ENCODE peak calls at places on chromosome 13, in five cellular contexts. E, X, P, O and F are unnamed samples.

GRCh38 chr13:97743946-97744345 is 209.5 kb upstream of the IPO5 start:
- DNase-seq in E (no peak), X (no peak), P (no peak), O (no peak), F (no peak)

GRCh38 chr13:107865643-107866006 is 349.7 kb downstream of the LIG4 start:
- DNase-seq in E (no peak), X (no peak), P (no peak), O (no peak), F (no peak)

GRCh38 chr13:34751492-34751891 is 190.6 kb upstream of the NBEA start:
- DNase-seq in E (no peak), X (no peak), P (no peak), O (peak), F (no peak)

GRCh38 chr13:110874508-110874960 is 40.3 kb downstream of the ANKRD10 start:
- DNase-seq in E (peak), X (peak), P (peak), O (no peak), F (peak)

GRCh38 chr13:27658569-27658968 is 36.9 kb downstream of the POLR1D start:
- DNase-seq in E (no peak), X (no peak), P (no peak), O (no peak), F (no peak)

GRCh38 chr13:110132178-110132975 is 174.6 kb downstream of the COL4A1 start:
- DNase-seq in E (no peak), X (no peak), P (no peak), O (no peak), F (peak)

GRCh38 chr13:81771948-81772347 is 1431.0 kb upstream of the SPRY2 start:
- DNase-seq in E (no peak), X (no peak), P (no peak), O (no peak), F (no peak)

GRCh38 chr13:94181461-94182107 is 297.9 kb downstream of the DCT start:
- DNase-seq in E (no peak), X (no peak), P (peak), O (no peak), F (no peak)

GRCh38 chr13:36130542-36131214 is 504 bp downstream of the DCLK1 start:
- DNase-seq in E (no peak), X (no peak), P (no peak), O (no peak), F (peak)

GRCh38 chr13:66634384-66634783 is 595.8 kb downstream of the PCDH9 start:
- DNase-seq in E (no peak), X (no peak), P (no peak), O (no peak), F (no peak)

GRCh38 chr13:98533912-98534311 is 43.0 kb downstream of the STK24 start:
- DNase-seq in E (no peak), X (no peak), P (no peak), O (no peak), F (no peak)

GRCh38 chr13:51955281-51955771 is 55.9 kb downstream of the ATP7B start:
- DNase-seq in E (peak), X (no peak), P (no peak), O (no peak), F (no peak)

GRCh38 chr13:101972191-101972590 is 429.7 kb downstream of the FGF14 start:
- DNase-seq in E (no peak), X (no peak), P (no peak), O (no peak), F (no peak)

GRCh38 chr13:19117913-19118739 is 63.5 kb downstream of the TUBA3C start:
- DNase-seq in E (peak), X (no peak), P (no peak), O (no peak), F (peak)

GRCh38 chr13:91557328-91557727 is 158.9 kb downstream of the GPC5 start:
- DNase-seq in E (no peak), X (no peak), P (no peak), O (no peak), F (no peak)

GRCh38 chr13:34025746-34026145 is 207.8 kb downstream of the RFC3 start:
- DNase-seq in E (no peak), X (no peak), P (no peak), O (no peak), F (no peak)

GRCh38 chr13:113785051-113786010 is 26.3 kb downstream of the TMEM255B start:
- DNase-seq in E (no peak), X (peak), P (no peak), O (no peak), F (no peak)

GRCh38 chr13:67069117-67069767 is 160.9 kb downstream of the PCDH9 start:
- DNase-seq in E (no peak), X (no peak), P (no peak), O (no peak), F (no peak)

GRCh38 chr13:78160793-78161192 is 242.2 kb upstream of the EDNRB start:
- DNase-seq in E (no peak), X (no peak), P (no peak), O (no peak), F (no peak)

GRCh38 chr13:45393941-45394570 is 24.1 kb downstream of the SLC25A30 start:
- DNase-seq in E (peak), X (peak), P (peak), O (no peak), F (peak)

GRCh38 chr13:112873851-112874750 is 94.9 kb upstream of the MCF2L start:
- DNase-seq in E (peak), X (peak), P (peak), O (no peak), F (peak)

GRCh38 chr13:41864658-41865057 is 96.3 kb downstream of the VWA8 start:
- DNase-seq in E (no peak), X (no peak), P (no peak), O (no peak), F (no peak)

GRCh38 chr13:77053192-77053591 is 26.2 kb upstream of the FBXL3 start:
- DNase-seq in E (no peak), X (no peak), P (no peak), O (no peak), F (no peak)

GRCh38 chr13:67023088-67023893 is 206.8 kb downstream of the PCDH9 start:
- DNase-seq in E (no peak), X (no peak), P (no peak), O (no peak), F (no peak)

GRCh38 chr13:86585826-86586225 is 786.6 kb upstream of the SLITRK6 start:
- DNase-seq in E (no peak), X (no peak), P (no peak), O (no peak), F (no peak)

GRCh38 chr13:25249001-25249543 is 38.2 kb downstream of the MTMR6 start:
- DNase-seq in E (no peak), X (no peak), P (peak), O (peak), F (peak)

GRCh38 chr13:48780713-48781341 is 127.1 kb downstream of the CYSLTR2 start:
- DNase-seq in E (no peak), X (no peak), P (no peak), O (no peak), F (no peak)

GRCh38 chr13:48782429-48782840 is 128.7 kb downstream of the CYSLTR2 start:
- DNase-seq in E (no peak), X (no peak), P (peak), O (no peak), F (no peak)

GRCh38 chr13:48784906-48785555 is 131.3 kb downstream of the CYSLTR2 start:
- DNase-seq in E (no peak), X (no peak), P (no peak), O (no peak), F (no peak)

GRCh38 chr13:48783831-48784230 is 130.1 kb downstream of the CYSLTR2 start:
- DNase-seq in E (no peak), X (no peak), P (no peak), O (no peak), F (no peak)

GRCh38 chr13:48783181-48783630 is 129.5 kb downstream of the CYSLTR2 start:
- DNase-seq in E (no peak), X (no peak), P (peak), O (no peak), F (no peak)
- TF ChIP-seq ZBTB33 in E (no peak), X (no peak), P (no peak), O (no peak), F (no peak)

DNA sequence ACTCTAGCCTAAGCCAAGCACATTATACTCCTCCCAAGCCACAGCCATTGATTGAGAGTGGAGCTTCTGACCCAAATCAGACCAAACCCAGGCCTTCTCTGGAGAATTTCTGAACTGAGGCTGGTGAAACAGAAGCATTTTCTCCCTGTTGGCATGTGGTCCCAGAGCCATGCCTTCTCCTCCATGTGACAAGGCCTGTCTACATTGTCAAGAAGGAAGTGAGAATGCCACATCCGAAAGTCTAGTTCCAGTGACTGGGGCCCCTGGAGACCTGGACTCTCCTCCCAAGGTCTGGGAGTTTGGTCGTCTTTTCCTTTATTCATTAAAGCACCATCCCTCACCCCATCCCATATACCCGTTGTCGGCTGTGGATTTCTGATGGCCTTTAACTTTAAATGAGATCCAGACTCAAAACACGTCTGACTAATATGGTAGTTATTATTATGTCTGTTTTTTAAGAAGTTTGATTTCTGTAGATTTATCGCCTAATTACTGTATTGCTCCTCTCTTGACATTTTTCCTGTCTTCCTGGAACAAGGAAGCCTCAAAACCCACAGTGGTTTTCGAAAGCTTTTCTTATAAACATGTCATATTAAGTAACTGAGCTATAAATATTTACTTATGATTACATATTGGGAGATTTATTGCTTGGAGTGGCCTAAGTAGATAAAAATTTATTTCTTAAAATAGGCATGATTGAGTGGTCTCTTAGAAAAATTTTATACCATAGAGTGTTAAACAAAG is 128.3 kb upstream of the FRY start:
- DNase-seq in E (no peak), X (no peak), P (no peak), O (no peak), F (no peak)
- TF ChIP-seq JUND in E (no peak), X (no peak), P (no peak), O (no peak), F (no peak)

DNA sequence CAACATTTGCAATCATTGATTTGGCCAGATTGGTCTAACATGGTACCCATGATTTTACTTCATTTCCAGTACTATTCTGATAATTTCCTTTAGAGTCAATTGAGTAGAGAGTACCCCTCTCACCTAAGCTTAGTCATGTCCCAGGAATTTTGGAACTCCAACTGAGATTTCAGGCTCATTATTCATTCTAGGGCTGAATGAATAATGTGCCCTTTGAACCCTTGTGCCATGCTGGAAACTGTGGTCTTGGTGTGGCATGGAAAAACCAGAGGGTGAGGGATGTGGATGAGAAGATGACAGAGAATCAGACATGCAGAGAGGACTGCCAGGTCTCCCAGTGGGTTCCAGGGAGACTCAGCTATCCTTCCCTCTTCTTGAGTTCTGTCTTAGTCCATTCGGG is 30.2 kb downstream of the ITM2B start:
- DNase-seq in E (no peak), X (no peak), P (no peak), O (no peak), F (no peak)
- TF ChIP-seq ZBTB33 in E (no peak), X (no peak), P (no peak), O (no peak), F (no peak)

GRCh38 chr13:95367309-95367843 is 66.1 kb upstream of the ABCC4 start:
- DNase-seq in E (no peak), X (no peak), P (no peak), O (no peak), F (peak)
- TF ChIP-seq JUND in E (no peak), X (no peak), P (no peak), O (no peak), F (no peak)